ENCODE peak calls at places on chromosomes 3 and 15, in five cellular contexts. A is GM20000; F is activated CD8-positive, alpha-beta T cell treated with anti-CD3 and anti-CD28 coated beads for 36 hours; R is ELR; S is activated T-cell treated with anti-CD3 and anti-CD28 coated beads for 4 hours. V is an unnamed sample.

GRCh38 chr3:47910777-47911440 is 105.3 kb downstream of the MAP4 start:
- DNase-seq in F (no peak), S (no peak), A (no peak), R (peak; percentile 98), V (no peak)

GRCh38 chr3:155409336-155409735 is 115.9 kb upstream of the STRIT1 start:
- DNase-seq in F (no peak), A (no peak), R (no peak), S (no peak), V (no peak)

GRCh38 chr3:153961498-153961897 is 159.7 kb upstream of the ARHGEF26 start:
- DNase-seq in A (no peak), S (no peak), R (no peak), F (no peak), V (peak; percentile 52)

GRCh38 chr3:45507820-45508317 is 86.7 kb upstream of the LIMD1 start:
- DNase-seq in F (peak; percentile 9), S (no peak), R (peak; percentile 64), A (no peak), V (no peak)

GRCh38 chr15:58213587-58214360 is 75.6 kb downstream of the AQP9 start:
- DNase-seq in S (no peak), F (no peak), R (no peak), A (no peak), V (no peak)

GRCh38 chr3:44066806-44067205 is 174.9 kb upstream of the TOPAZ1 start:
- DNase-seq in A (no peak), R (peak; percentile 8), F (no peak), S (no peak), V (no peak)

GRCh38 chr3:69505770-69506407 is 120.0 kb upstream of the FRMD4B start:
- DNase-seq in F (no peak), R (no peak), S (no peak), A (no peak), V (no peak)

GRCh38 chr3:193701896-193702644 is 109.1 kb downstream of the OPA1 start:
- DNase-seq in F (no peak), R (no peak), A (peak; percentile 30), S (no peak), V (no peak)

GRCh38 chr15:41904487-41905359 is 10.9 kb upstream of the SPTBN5 start:
- DNase-seq in S (peak; percentile 63), R (peak; percentile 77), A (peak; percentile 86), F (peak; percentile 83), V (peak; percentile 9)

GRCh38 chr3:96863129-96863740 is 48.8 kb downstream of the EPHA6 start:
- DNase-seq in F (peak; percentile 35), S (no peak), A (peak; percentile 4), R (peak; percentile 19), V (no peak)

GRCh38 chr15:69090197-69090948 is 70.1 kb upstream of the GLCE start:
- DNase-seq in A (no peak), F (no peak), R (no peak), S (no peak), V (no peak)

GRCh38 chr3:133941390-133941789 is 45.7 kb upstream of the RAB6B start:
- DNase-seq in S (no peak), A (no peak), F (no peak), R (no peak), V (no peak)

GRCh38 chr3:188687389-188687788 is 484.4 kb upstream of the TPRG1 start:
- DNase-seq in F (no peak), A (no peak), S (no peak), R (peak; percentile 85), V (no peak)

V was measured in NCI-H2107.